ENCODE peak calls at places on chromosome 20, in six cellular contexts. D, C, J, Y, Z and G are unnamed samples.

GRCh38 chr20:48785256-48785655 is 42.5 kb downstream of the PREX1 start:
- DNase-seq in Z (no peak), Y (no peak), J (no peak), D (no peak), C (no peak), G (no peak)

GRCh38 chr20:29878281-29878741 is 1379.2 kb upstream of the DEFB115 start:
- DNase-seq in C (no peak), J (no peak), Z (no peak), D (peak; percentile 11), Y (no peak), G (peak; percentile 29)

GRCh38 chr20:41769650-41770049 is 151.5 kb upstream of the CHD6 start:
- DNase-seq in D (no peak), J (no peak), Y (peak; percentile 31), Z (no peak), C (no peak), G (no peak)

GRCh38 chr20:45266977-45267376 is 12.6 kb upstream of the SLPI start:
- DNase-seq in Z (no peak), C (no peak), J (no peak), D (no peak), Y (no peak), G (no peak)

GRCh38 chr20:18973499-18974173 is 160.1 kb downstream of the SCP2D1 start:
- DNase-seq in J (no peak), D (no peak), Y (no peak), C (no peak), Z (no peak), G (no peak)

GRCh38 chr20:51275181-51275580 is 252.3 kb upstream of the KCNG1 start:
- DNase-seq in D (no peak), J (no peak), Y (no peak), C (no peak), Z (no peak), G (no peak)

GRCh38 chr20:33333616-33334015 is 50.6 kb downstream of the BPIFB1 start:
- DNase-seq in D (no peak), J (no peak), Y (no peak), Z (no peak), C (no peak), G (no peak)

GRCh38 chr20:52864895-52865590 is 107.1 kb upstream of the TSHZ2 start:
- DNase-seq in Y (no peak), J (no peak), Z (no peak), C (no peak), D (no peak), G (no peak)

GRCh38 chr20:56091635-56092180 is 86.4 kb upstream of the CBLN4 start:
- DNase-seq in Y (no peak), D (no peak), J (no peak), Z (no peak), C (no peak), G (no peak)

GRCh38 chr20:60046011-60046413 is 87.8 kb downstream of the CDH26 start:
- DNase-seq in Z (no peak), C (no peak), Y (no peak), J (no peak), D (no peak), G (no peak)

GRCh38 chr20:19588731-19589130 is 169.3 kb upstream of the RIN2 start:
- DNase-seq in Z (no peak), Y (no peak), J (no peak), C (peak; percentile 59), D (no peak), G (no peak)

GRCh38 chr20:2815242-2815900 is 584 bp downstream of the C20orf141 start:
- DNase-seq in Y (no peak), C (no peak), D (no peak), Z (no peak), J (no peak), G (no peak)

GRCh38 chr20:19096847-19097246 is 115.6 kb upstream of the SLC24A3 start:
- DNase-seq in C (peak; percentile 12), Z (no peak), J (no peak), Y (no peak), D (no peak), G (no peak)

GRCh38 chr20:19212524-19213502 is at the start of gene SLC24A3:
- DNase-seq in J (no peak), C (peak; percentile 88), Y (peak; percentile 81), D (peak; percentile 52), Z (peak; percentile 81), G (peak; percentile 81)

GRCh38 chr20:1185316-1185741 is 548 bp upstream of the TMEM74B start:
- DNase-seq in Z (peak; percentile 61), J (no peak), C (no peak), Y (peak; percentile 56), D (no peak), G (peak; percentile 56)

GRCh38 chr20:41135187-41135887 is 2.0 kb upstream of the PLCG1 start:
- DNase-seq in Y (peak; percentile 85), D (peak; percentile 71), Z (peak; percentile 45), C (peak; percentile 62), J (no peak), G (peak; percentile 78)

GRCh38 chr20:23566199-23566932 is 1.9 kb downstream of the CST9L start:
- DNase-seq in D (no peak), J (no peak), Z (no peak), Y (no peak), C (no peak), G (no peak)

GRCh38 chr20:43789593-43789992 is 62.8 kb upstream of the GTSF1L start:
- DNase-seq in J (no peak), C (no peak), Z (no peak), Y (no peak), D (peak; percentile 63), G (peak; percentile 10)

GRCh38 chr20:330233-331149 is 5.1 kb downstream of the SOX12 start:
- DNase-seq in C (peak; percentile 83), Y (peak; percentile 77), D (peak; percentile 80), Z (peak; percentile 58), J (no peak), G (peak; percentile 78)

GRCh38 chr20:55094353-55094861 is 619.0 kb downstream of the DOK5 start:
- DNase-seq in J (no peak), C (no peak), Z (peak; percentile 10), Y (no peak), D (no peak), G (no peak)

GRCh38 chr20:46307139-46307998 is 929 bp downstream of the CDH22 start:
- DNase-seq in Z (peak; percentile 71), J (peak; percentile 10), C (peak; percentile 73), Y (peak; percentile 85), D (peak; percentile 77), G (peak; percentile 97)

GRCh38 chr20:32050851-32051556 is 1.0 kb upstream of the HCK start:
- DNase-seq in C (no peak), Z (peak; percentile 24), D (peak; percentile 52), Y (no peak), J (no peak), G (peak; percentile 45)

GRCh38 chr20:48680650-48681049 is 147.1 kb downstream of the PREX1 start:
- DNase-seq in C (no peak), D (no peak), Y (no peak), Z (no peak), J (no peak), G (no peak)

GRCh38 chr20:57663681-57664451 is 43.6 kb upstream of the ZBP1 start:
- DNase-seq in C (no peak), Y (no peak), Z (peak; percentile 3), D (no peak), J (no peak), G (no peak)

GRCh38 chr20:45751714-45752113 is 29.6 kb downstream of the SPINT4 start:
- DNase-seq in C (no peak), D (no peak), Z (no peak), J (no peak), Y (no peak), G (no peak)

GRCh38 chr20:2750343-2751251 is 49.8 kb downstream of the CPXM1 start:
- DNase-seq in D (no peak), J (no peak), Y (peak; percentile 36), C (peak; percentile 38), Z (peak; percentile 31), G (peak; percentile 43)

GRCh38 chr20:25745738-25746137 is 49.1 kb upstream of the ZNF337 start:
- DNase-seq in J (no peak), C (no peak), Z (no peak), Y (no peak), D (no peak), G (no peak)
- TF ChIP-seq CTCF in J (no peak), C (no peak), Z (no peak), Y (no peak), D (no peak), G (no peak)

DNA sequence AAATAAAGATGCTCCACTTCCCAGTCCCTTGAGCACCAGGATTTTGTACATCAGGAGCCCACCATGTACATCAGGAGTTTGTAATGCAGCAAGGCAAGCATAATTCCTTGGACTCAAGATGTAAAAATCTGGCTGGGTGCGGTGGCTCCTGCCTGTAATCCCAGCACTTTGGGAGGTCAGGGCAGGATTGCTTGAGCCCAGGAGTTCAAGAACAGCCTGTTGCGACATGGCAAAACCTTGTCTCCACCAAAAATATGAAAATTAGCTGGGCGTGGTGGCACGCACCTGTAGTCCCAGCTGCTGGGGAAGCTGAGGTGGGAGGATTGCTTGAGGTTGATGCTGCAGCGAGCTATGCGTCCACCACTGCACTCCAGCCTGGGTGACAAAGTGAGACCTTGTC is 16.1 kb upstream of the MAP1LC3A start:
- DNase-seq in Y (no peak), J (no peak), C (no peak), D (no peak), Z (no peak), G (no peak)
- TF ChIP-seq CTCF in Y (no peak), J (no peak), C (no peak), D (no peak), Z (no peak), G (no peak)

DNA sequence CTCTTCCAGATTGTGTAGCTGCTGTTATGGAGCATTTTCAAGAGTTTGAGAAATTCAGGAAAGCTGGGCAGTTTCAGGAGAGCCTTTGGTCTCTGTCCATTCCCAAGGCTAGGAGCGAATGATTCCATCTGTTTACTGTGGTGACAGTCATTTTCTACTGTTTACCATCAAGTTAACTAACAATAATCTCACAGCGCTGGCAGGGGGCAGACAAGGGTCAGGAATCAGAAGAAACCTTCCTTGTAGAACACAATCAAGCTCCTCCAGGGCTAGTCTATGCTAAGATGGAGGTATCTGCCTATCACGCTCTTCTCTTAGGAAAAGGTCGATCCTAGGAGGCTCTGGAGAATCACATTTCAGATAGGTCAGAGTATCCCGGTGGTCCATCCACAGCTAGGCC is 293.9 kb downstream of the KIF16B start:
- DNase-seq in C (no peak), D (peak; percentile 17), J (no peak), Z (no peak), Y (peak; percentile 41), G (no peak)
- TF ChIP-seq CTCF in C (no peak), D (peak; percentile 5), J (no peak), Z (no peak), Y (peak; percentile 33), G (no peak)

DNA sequence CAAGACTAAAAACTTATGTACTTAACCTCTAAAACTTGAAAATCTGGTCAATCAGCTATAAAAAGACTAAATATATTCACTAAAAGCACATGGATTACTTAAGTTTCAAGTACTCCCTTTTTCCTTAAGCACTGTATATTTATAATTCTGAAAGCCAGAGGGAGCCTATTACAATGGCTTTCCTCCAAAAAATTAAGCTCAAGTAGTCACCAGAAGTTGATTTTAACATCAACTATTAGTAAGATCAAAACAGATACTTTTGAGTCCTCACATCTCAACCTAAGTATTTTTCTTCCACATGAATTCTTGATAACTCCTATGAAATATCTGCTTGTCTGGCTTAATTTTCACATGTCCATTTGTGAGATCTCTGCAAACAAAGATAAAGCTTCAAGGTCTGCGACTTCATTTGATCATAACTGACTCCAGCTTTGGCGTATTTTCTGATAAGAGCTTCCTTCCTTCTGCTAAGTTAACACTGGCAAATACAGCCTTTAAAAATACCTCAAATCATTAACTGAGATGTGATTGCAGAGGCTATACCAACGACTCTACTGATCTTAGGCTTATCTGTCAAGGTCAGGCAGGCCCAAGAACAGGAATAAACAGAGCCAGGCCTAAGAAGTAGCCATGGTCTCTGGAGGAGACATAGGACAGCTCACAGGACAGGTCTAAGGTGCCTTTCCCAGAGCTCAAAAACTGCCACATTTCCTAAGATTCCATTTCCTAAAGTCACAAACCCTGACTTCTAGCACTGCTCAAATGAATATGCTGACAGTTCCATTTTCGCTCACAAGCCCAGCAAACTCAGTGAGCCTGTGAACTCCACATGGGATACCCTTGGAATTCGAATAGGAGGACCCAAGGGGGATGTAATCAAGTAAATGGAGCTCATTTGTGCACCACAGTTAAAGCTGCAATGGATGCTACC is 10.0 kb downstream of the SNX5 start:
- DNase-seq in D (peak; percentile 26), Y (peak; percentile 60), Z (no peak), C (no peak), J (no peak), G (no peak)
- TF ChIP-seq CTCF in D (no peak), Y (no peak), Z (no peak), C (peak; percentile 28), J (no peak), G (no peak)